ENCODE peak calls at places on chromosomes 2 and 18, in nine cellular contexts. O is A172; D is stimulated activated naive CD4-positive, alpha-beta T cell; A is small intestine; N is GM19239; C is body of pancreas; P is activated CD8-positive, alpha-beta T cell treated with anti-CD3 and anti-CD28 coated beads for 36 hours; K is GM12891; Y is hypothalamus. X is an unnamed sample.

GRCh38 chr2:199659207-199659606 is 191.8 kb downstream of the FTCDNL1 start:
- DNase-seq in P (peak; percentile 17), Y (peak; percentile 16), C (no peak), N (no peak), K (no peak), O (peak; percentile 5), A (no peak), D (no peak), X (no peak)

GRCh38 chr2:216430811-216431210 is 18.5 kb downstream of the SMARCAL1 start:
- DNase-seq in A (no peak), D (no peak), K (no peak), Y (no peak), C (no peak), N (no peak), O (no peak), P (no peak), X (no peak)

GRCh38 chr18:4450065-4450676 is 4.9 kb downstream of the DLGAP1 start:
- DNase-seq in C (no peak), N (no peak), A (no peak), K (no peak), P (no peak), O (no peak), D (no peak), Y (no peak), X (no peak)

GRCh38 chr2:178306351-178307073 is 112.2 kb downstream of the OSBPL6 start:
- DNase-seq in N (peak; percentile 30), D (no peak), K (peak; percentile 22), A (peak; percentile 63), P (peak; percentile 57), C (peak; percentile 53), Y (no peak), O (peak; percentile 26), X (peak; percentile 26)

GRCh38 chr2:98157557-98157956 is 70.6 kb downstream of the VWA3B start:
- DNase-seq in D (no peak), Y (no peak), K (no peak), C (no peak), A (peak; percentile 25), O (no peak), N (no peak), P (no peak), X (no peak)

GRCh38 chr2:55966431-55967118 is 43.0 kb upstream of the EFEMP1 start:
- DNase-seq in P (no peak), A (no peak), N (no peak), Y (no peak), D (no peak), O (no peak), K (no peak), C (peak; percentile 88), X (no peak)

GRCh38 chr18:54303408-54303807 is 34.1 kb downstream of the POLI start:
- DNase-seq in A (no peak), Y (no peak), O (no peak), C (no peak), D (no peak), P (no peak), N (no peak), K (no peak), X (no peak)

GRCh38 chr2:203830294-203831055 is 37.1 kb upstream of the CTLA4 start:
- DNase-seq in N (no peak), O (no peak), A (no peak), Y (no peak), C (no peak), D (no peak), P (peak; percentile 84), K (no peak), X (no peak)

GRCh38 chr2:26805241-26805676 is 19.4 kb downstream of the CENPA start:
- DNase-seq in P (no peak), C (no peak), A (no peak), N (no peak), K (no peak), O (peak; percentile 97), D (no peak), Y (no peak), X (peak; percentile 95)

GRCh38 chr18:48926420-48926857 is 24.3 kb downstream of the SMAD7 start:
- DNase-seq in Y (no peak), K (no peak), N (no peak), P (no peak), O (no peak), C (no peak), D (no peak), A (peak; percentile 91), X (no peak)

GRCh38 chr2:203730866-203731265 is 24.4 kb downstream of the CD28 start:
- DNase-seq in C (no peak), P (no peak), Y (no peak), N (no peak), K (no peak), A (no peak), D (no peak), O (no peak), X (no peak)

GRCh38 chr2:133627741-133628140 is 59.5 kb upstream of the NCKAP5 start:
- DNase-seq in O (no peak), K (no peak), D (no peak), N (no peak), A (no peak), P (no peak), Y (no peak), C (no peak), X (no peak)

GRCh38 chr2:164561416-164561815 is 59.9 kb downstream of the GRB14 start:
- DNase-seq in K (no peak), C (no peak), D (no peak), O (no peak), A (no peak), N (no peak), Y (no peak), P (no peak), X (no peak)

GRCh38 chr2:25165992-25166618 is 2.3 kb downstream of the POMC start:
- DNase-seq in D (peak; percentile 27), C (peak; percentile 70), A (peak; percentile 56), K (peak; percentile 58), P (peak; percentile 67), N (peak; percentile 70), O (peak; percentile 21), Y (no peak), X (peak; percentile 55)

GRCh38 chr2:110688594-110689091 is 10.8 kb upstream of the BUB1 start:
- DNase-seq in N (no peak), P (no peak), A (no peak), O (peak; percentile 82), C (no peak), Y (no peak), K (no peak), D (no peak), X (no peak)

GRCh38 chr2:89837962-89838625 is 1146.6 kb downstream of the RPIA start:
- DNase-seq in P (no peak), K (no peak), A (no peak), O (no peak), N (no peak), C (no peak), Y (no peak), D (no peak), X (no peak)

GRCh38 chr2:155841442-155841841 is 491.1 kb downstream of the NR4A2 start:
- DNase-seq in D (no peak), K (no peak), P (no peak), O (peak; percentile 16), A (no peak), C (no peak), Y (no peak), N (no peak), X (no peak)

GRCh38 chr2:37376421-37377186 is 32.2 kb downstream of the QPCT start:
- DNase-seq in O (peak; percentile 64), C (no peak), Y (no peak), A (no peak), D (no peak), K (no peak), N (peak; percentile 46), P (peak; percentile 72), X (peak; percentile 20)

X was measured in HT1080.